ENCODE peak calls at places on chromosomes 2 and 18, in five cellular contexts. G, F, D, L and E are unnamed samples.

GRCh38 chr18:37235583-37235982 is 330.0 kb downstream of the CELF4 start:
- DNase-seq in F (no peak), L (no peak), G (no peak), D (no peak), E (no peak)

GRCh38 chr2:240215676-240216051 is 75.2 kb upstream of the OTOS start:
- DNase-seq in F (no peak), G (no peak), D (no peak), L (no peak), E (no peak)

GRCh38 chr2:120253021-120253882 is 600 bp downstream of the RALB start:
- DNase-seq in F (peak; percentile 70), L (peak; percentile 88), G (peak; percentile 82), D (peak; percentile 89), E (peak; percentile 37)

GRCh38 chr2:75002007-75002406 is 43.6 kb downstream of the POLE4 start:
- DNase-seq in D (no peak), L (no peak), G (peak; percentile 79), F (no peak), E (no peak)

GRCh38 chr2:24852026-24852425 is 58.8 kb downstream of the CENPO start:
- DNase-seq in D (no peak), F (no peak), L (no peak), G (no peak), E (no peak)

GRCh38 chr2:146079216-146079615 is 1559.3 kb upstream of the ZEB2 start:
- DNase-seq in G (no peak), F (no peak), L (no peak), D (no peak), E (no peak)

GRCh38 chr2:126482582-126483464 is 173.1 kb upstream of the GYPC start:
- DNase-seq in F (no peak), L (no peak), G (no peak), D (no peak), E (peak; percentile 44)

GRCh38 chr2:121707344-121707919 is 29.2 kb downstream of the NIFK start:
- DNase-seq in G (no peak), D (no peak), F (no peak), L (no peak), E (no peak)

GRCh38 chr2:160221391-160222276 is 21.6 kb upstream of the ITGB6 start:
- DNase-seq in G (peak; percentile 70), L (peak; percentile 46), D (peak; percentile 58), F (peak; percentile 66), E (no peak)

GRCh38 chr18:56407631-56408030 is 230.8 kb downstream of the TXNL1 start:
- DNase-seq in G (no peak), L (no peak), D (no peak), F (no peak), E (no peak)

GRCh38 chr2:82650038-82650437 is 1809.0 kb downstream of the SUCLG1 start:
- DNase-seq in D (no peak), F (no peak), L (no peak), G (peak; percentile 3), E (no peak)

GRCh38 chr2:144523606-144524131 is 3.8 kb upstream of the ZEB2 start:
- DNase-seq in L (no peak), G (no peak), F (peak; percentile 55), D (no peak), E (peak; percentile 11)

GRCh38 chr18:62187543-62188378 is 706 bp downstream of the RELCH start:
- DNase-seq in G (no peak), D (peak; percentile 12), F (peak; percentile 29), L (no peak), E (peak; percentile 45)

GRCh38 chr18:62182220-62182619 is 4.6 kb downstream of the PIGN start:
- DNase-seq in G (no peak), D (no peak), L (no peak), F (no peak), E (no peak)

GRCh38 chr18:62189208-62189607 is 2.2 kb downstream of the RELCH start:
- DNase-seq in D (no peak), F (no peak), L (no peak), G (no peak), E (no peak)

GRCh38 chr18:62183578-62184195 is 3.2 kb downstream of the PIGN start:
- DNase-seq in F (peak; percentile 76), D (peak; percentile 10), G (no peak), L (no peak), E (peak; percentile 63)

DNA sequence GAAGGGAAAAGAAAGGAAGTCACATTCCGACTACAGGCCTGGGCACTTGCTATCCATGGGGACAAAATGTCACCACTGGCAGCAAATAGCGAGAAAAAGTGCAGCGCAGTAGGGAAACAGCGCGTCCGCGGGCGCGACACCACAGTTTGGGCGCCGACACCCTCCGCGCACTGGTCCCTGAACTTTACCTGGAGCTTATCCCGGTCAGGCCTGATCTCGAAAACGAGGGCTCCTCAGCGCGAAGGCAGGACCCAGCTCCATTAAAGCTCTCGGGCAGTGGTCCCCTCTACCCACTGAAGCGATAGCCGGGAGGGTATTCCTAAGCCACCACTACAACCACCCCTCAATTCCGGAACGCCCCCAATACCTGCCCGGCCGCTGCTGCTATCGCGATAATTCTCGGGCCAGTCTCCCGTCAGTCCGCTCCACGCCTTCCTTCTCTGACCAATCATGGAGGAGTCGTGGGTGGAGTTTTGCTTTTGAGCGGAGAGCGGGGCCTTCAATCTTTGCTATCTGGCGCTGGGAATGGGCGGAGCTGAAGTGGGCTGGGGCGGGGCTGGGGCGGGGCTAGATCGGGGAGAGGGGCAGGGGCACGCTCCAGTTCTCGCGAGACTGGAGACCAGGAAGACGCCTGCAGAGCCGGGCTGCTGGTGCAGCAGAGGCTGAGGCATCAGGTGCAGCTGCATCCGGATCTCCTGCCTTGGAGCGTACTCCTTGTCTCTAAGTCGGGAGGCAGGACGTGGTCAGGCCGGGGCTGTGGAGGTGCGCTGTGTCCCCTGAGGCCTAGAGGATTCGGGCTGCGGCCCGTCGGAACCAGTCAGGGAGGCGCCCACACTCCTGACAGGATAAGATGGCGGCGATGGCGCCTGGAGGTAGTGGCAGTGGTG is at the start of the genes PIGN and RELCH:
- DNase-seq in F (peak; percentile 99), G (peak; percentile 99), L (peak; percentile 91), D (peak; percentile 97), E (peak; percentile 97)
- TF ChIP-seq CTCF in F (no peak), G (no peak), L (no peak), D (no peak), E (no peak)

GRCh38 chr18:12079504-12080237 is 14.0 kb upstream of the ANKRD62 start:
- DNase-seq in G (no peak), L (no peak), F (peak; percentile 76), D (peak; percentile 22), E (no peak)

GRCh38 chr18:12076424-12077140 is 17.1 kb upstream of the ANKRD62 start:
- DNase-seq in D (no peak), F (no peak), G (peak; percentile 18), L (no peak), E (no peak)

GRCh38 chr18:12074734-12075133 is 18.9 kb upstream of the ANKRD62 start:
- DNase-seq in F (no peak), L (no peak), D (peak; percentile 5), G (no peak), E (no peak)
- TF ChIP-seq CTCF in F (peak; percentile 27), L (peak; percentile 12), D (no peak), G (no peak), E (no peak)

DNA sequence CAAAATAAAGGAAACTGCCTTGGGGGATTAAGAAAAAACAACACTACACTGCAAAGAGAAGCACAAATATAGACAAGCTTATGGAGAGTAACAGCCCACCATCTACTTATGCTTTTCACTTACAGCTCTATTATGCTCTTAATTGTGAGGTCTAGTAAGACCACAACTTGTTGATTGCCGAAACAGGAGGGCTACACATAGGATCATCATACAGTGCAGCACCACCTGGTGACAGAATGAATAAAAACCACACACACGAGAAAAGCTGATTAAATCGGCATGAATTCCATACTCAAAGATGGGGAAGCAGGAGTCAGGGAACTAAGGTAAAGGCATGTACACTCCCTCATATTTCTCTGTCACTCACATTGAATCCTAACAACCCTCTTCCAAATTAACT is 259.2 kb downstream of the IKZF2 start:
- DNase-seq in F (peak; percentile 48), L (no peak), G (no peak), D (no peak), E (peak; percentile 4)
- TF ChIP-seq CTCF in F (peak; percentile 50), L (peak; percentile 21), G (no peak), D (peak; percentile 14), E (no peak)

GRCh38 chr2:17373736-17374135 is 144.5 kb downstream of the RAD51AP2 start:
- DNase-seq in L (no peak), D (no peak), F (peak; percentile 88), G (no peak), E (no peak)

GRCh38 chr2:17380003-17380402 is 138.2 kb downstream of the RAD51AP2 start:
- DNase-seq in D (no peak), F (no peak), L (no peak), G (no peak), E (no peak)

GRCh38 chr2:17373041-17373440 is 145.2 kb downstream of the RAD51AP2 start:
- DNase-seq in L (no peak), G (no peak), F (peak; percentile 85), D (no peak), E (no peak)

DNA sequence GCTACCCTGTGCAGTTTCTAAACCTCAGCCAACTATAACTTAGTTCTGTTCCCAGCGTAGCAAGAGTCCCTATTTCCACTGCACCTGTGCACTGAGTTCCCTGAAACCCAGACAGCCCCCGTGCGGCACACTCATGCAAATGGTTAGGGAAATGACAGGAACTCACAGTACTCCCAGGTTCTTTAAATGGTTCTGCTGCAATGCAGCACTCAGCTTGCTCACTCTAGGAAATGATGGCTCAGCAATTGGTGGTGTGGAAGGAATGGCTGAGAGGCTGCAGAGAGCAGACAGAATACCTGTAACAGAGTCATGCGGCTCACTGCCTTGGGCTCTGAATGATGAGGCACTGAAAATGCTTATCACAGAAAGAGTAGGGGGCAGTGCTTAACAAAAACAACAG is 143.0 kb downstream of the RAD51AP2 start:
- DNase-seq in F (peak; percentile 15), G (no peak), D (no peak), L (no peak), E (no peak)
- TF ChIP-seq CTCF in F (no peak), G (no peak), D (no peak), L (no peak), E (no peak)

DNA sequence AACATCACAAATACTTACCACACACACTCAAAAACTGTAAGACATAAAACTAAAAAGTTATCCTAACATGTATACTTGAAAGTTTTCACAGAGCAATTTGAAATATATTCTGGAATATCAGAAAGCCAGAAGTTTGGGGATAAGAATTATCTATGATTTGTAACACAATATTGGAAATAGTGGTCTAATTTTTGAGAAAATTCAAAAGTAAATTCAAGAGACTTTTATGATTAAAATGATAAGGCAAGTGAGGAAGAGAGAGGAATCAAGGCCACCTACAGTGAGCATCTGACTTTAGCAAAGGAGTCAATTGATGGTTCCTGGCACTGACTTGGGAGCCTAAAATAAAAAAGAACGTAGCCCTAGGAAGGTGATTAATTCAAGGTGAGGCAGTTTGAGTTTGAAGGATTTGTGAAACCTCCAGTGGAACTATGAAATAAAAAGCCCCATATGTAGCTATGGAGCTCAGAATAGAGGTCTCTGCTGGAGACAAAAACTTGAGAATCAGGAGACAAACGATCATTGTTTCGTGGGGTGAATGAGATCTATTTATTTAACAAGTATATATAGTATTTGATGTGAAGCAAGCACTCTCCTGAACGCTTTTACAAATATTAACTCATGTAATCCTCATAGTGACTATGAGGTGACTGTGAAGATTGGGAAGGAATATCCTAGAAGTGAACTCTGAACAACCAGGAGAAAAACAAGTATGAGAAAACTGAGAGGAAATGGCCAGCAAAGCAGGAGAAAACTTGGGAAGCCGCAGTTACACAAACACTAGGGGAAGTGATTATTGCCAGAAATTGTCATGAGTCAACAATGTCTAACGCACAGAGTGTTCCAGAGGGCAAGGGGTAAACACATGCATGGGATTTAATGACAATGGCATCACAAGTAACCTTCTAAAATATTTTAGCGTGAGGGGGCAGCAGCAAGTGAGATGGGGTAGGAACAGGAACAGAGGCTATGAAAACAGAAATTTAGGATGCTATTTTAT is 12.8 kb downstream of the TFPI start:
- DNase-seq in F (peak; percentile 95), L (no peak), D (peak; percentile 12), G (peak; percentile 20), E (no peak)
- TF ChIP-seq CTCF in F (no peak), L (no peak), D (no peak), G (no peak), E (no peak)